ENCODE peak calls at places on chromosome 18, in five cellular contexts. One of them, this sample, is unnamed.

GRCh38 chr18:58230438-58231179 is 186.6 kb downstream of the NEDD4L start:
- DNase-seq in RCC 7860: peak; percentile 79
- DNase-seq in DMS 273 treated with DMSO at 0.1 percent for 48 hours: no peak
- DNase-seq in activated CD4-positive, alpha-beta T cell treated with anti-CD3 and anti-CD28 coated beads, Interleukin-2, amount 10 ng/mL, durations not matched to agents 7 days and 5 days: no peak
- DNase-seq in NAMALWA: no peak
- DNase-seq in this sample: no peak

GRCh38 chr18:3715223-3716080 is 265.5 kb downstream of the TGIF1 start:
- DNase-seq in RCC 7860: no peak
- DNase-seq in DMS 273 treated with DMSO at 0.1 percent for 48 hours: no peak
- DNase-seq in activated CD4-positive, alpha-beta T cell treated with anti-CD3 and anti-CD28 coated beads, Interleukin-2, amount 10 ng/mL, durations not matched to agents 7 days and 5 days: no peak
- DNase-seq in NAMALWA: peak; percentile 10
- DNase-seq in this sample: no peak

GRCh38 chr18:39835303-39836030 is 2119.6 kb upstream of the PIK3C3 start:
- DNase-seq in RCC 7860: no peak
- DNase-seq in DMS 273 treated with DMSO at 0.1 percent for 48 hours: no peak
- DNase-seq in activated CD4-positive, alpha-beta T cell treated with anti-CD3 and anti-CD28 coated beads, Interleukin-2, amount 10 ng/mL, durations not matched to agents 7 days and 5 days: no peak
- DNase-seq in NAMALWA: no peak
- DNase-seq in this sample: no peak

GRCh38 chr18:21444465-21445023 is 156.0 kb downstream of the ESCO1 start:
- DNase-seq in RCC 7860: peak; percentile 49
- DNase-seq in DMS 273 treated with DMSO at 0.1 percent for 48 hours: peak; percentile 7
- DNase-seq in activated CD4-positive, alpha-beta T cell treated with anti-CD3 and anti-CD28 coated beads, Interleukin-2, amount 10 ng/mL, durations not matched to agents 7 days and 5 days: peak; percentile 12
- DNase-seq in NAMALWA: peak; percentile 63
- DNase-seq in this sample: no peak

GRCh38 chr18:68148862-68149261 is 566.0 kb downstream of the TMX3 start:
- DNase-seq in RCC 7860: no peak
- DNase-seq in DMS 273 treated with DMSO at 0.1 percent for 48 hours: no peak
- DNase-seq in activated CD4-positive, alpha-beta T cell treated with anti-CD3 and anti-CD28 coated beads, Interleukin-2, amount 10 ng/mL, durations not matched to agents 7 days and 5 days: no peak
- DNase-seq in NAMALWA: no peak
- DNase-seq in this sample: no peak

GRCh38 chr18:26813043-26813442 is 52.5 kb downstream of the AQP4 start:
- DNase-seq in RCC 7860: no peak
- DNase-seq in DMS 273 treated with DMSO at 0.1 percent for 48 hours: no peak
- DNase-seq in activated CD4-positive, alpha-beta T cell treated with anti-CD3 and anti-CD28 coated beads, Interleukin-2, amount 10 ng/mL, durations not matched to agents 7 days and 5 days: no peak
- DNase-seq in NAMALWA: peak; percentile 57
- DNase-seq in this sample: no peak

GRCh38 chr18:27136208-27136535 is 48.9 kb downstream of the CHST9 start:
- DNase-seq in RCC 7860: peak; percentile 91
- DNase-seq in DMS 273 treated with DMSO at 0.1 percent for 48 hours: no peak
- DNase-seq in activated CD4-positive, alpha-beta T cell treated with anti-CD3 and anti-CD28 coated beads, Interleukin-2, amount 10 ng/mL, durations not matched to agents 7 days and 5 days: no peak
- DNase-seq in NAMALWA: no peak
- DNase-seq in this sample: no peak

GRCh38 chr18:709771-710170 is 2.7 kb downstream of the ENOSF1 start:
- DNase-seq in RCC 7860: no peak
- DNase-seq in DMS 273 treated with DMSO at 0.1 percent for 48 hours: no peak
- DNase-seq in activated CD4-positive, alpha-beta T cell treated with anti-CD3 and anti-CD28 coated beads, Interleukin-2, amount 10 ng/mL, durations not matched to agents 7 days and 5 days: no peak
- DNase-seq in NAMALWA: no peak
- DNase-seq in this sample: no peak

GRCh38 chr18:31679806-31680793 is 4.3 kb downstream of the B4GALT6 start:
- DNase-seq in RCC 7860: no peak
- DNase-seq in DMS 273 treated with DMSO at 0.1 percent for 48 hours: no peak
- DNase-seq in activated CD4-positive, alpha-beta T cell treated with anti-CD3 and anti-CD28 coated beads, Interleukin-2, amount 10 ng/mL, durations not matched to agents 7 days and 5 days: no peak
- DNase-seq in NAMALWA: no peak
- DNase-seq in this sample: no peak

GRCh38 chr18:26480897-26481795 is 67.2 kb downstream of the KCTD1 start:
- DNase-seq in RCC 7860: peak; percentile 96
- DNase-seq in DMS 273 treated with DMSO at 0.1 percent for 48 hours: no peak
- DNase-seq in activated CD4-positive, alpha-beta T cell treated with anti-CD3 and anti-CD28 coated beads, Interleukin-2, amount 10 ng/mL, durations not matched to agents 7 days and 5 days: no peak
- DNase-seq in NAMALWA: peak; percentile 30
- DNase-seq in this sample: no peak

GRCh38 chr18:67935638-67936037 is 419.1 kb upstream of the DSEL start:
- DNase-seq in RCC 7860: no peak
- DNase-seq in DMS 273 treated with DMSO at 0.1 percent for 48 hours: no peak
- DNase-seq in activated CD4-positive, alpha-beta T cell treated with anti-CD3 and anti-CD28 coated beads, Interleukin-2, amount 10 ng/mL, durations not matched to agents 7 days and 5 days: no peak
- DNase-seq in NAMALWA: no peak
- DNase-seq in this sample: no peak

GRCh38 chr18:23071285-23071684 is 64.0 kb upstream of the CABLES1 start:
- DNase-seq in RCC 7860: peak; percentile 21
- DNase-seq in DMS 273 treated with DMSO at 0.1 percent for 48 hours: no peak
- DNase-seq in activated CD4-positive, alpha-beta T cell treated with anti-CD3 and anti-CD28 coated beads, Interleukin-2, amount 10 ng/mL, durations not matched to agents 7 days and 5 days: peak; percentile 94
- DNase-seq in NAMALWA: peak; percentile 73
- DNase-seq in this sample: peak; percentile 61

GRCh38 chr18:57918601-57919000 is 115.5 kb upstream of the ATP8B1 start:
- DNase-seq in RCC 7860: no peak
- DNase-seq in DMS 273 treated with DMSO at 0.1 percent for 48 hours: no peak
- DNase-seq in activated CD4-positive, alpha-beta T cell treated with anti-CD3 and anti-CD28 coated beads, Interleukin-2, amount 10 ng/mL, durations not matched to agents 7 days and 5 days: no peak
- DNase-seq in NAMALWA: no peak
- DNase-seq in this sample: no peak

GRCh38 chr18:75087119-75088020 is 121.6 kb downstream of the PTGR3 start:
- DNase-seq in RCC 7860: no peak
- DNase-seq in DMS 273 treated with DMSO at 0.1 percent for 48 hours: no peak
- DNase-seq in activated CD4-positive, alpha-beta T cell treated with anti-CD3 and anti-CD28 coated beads, Interleukin-2, amount 10 ng/mL, durations not matched to agents 7 days and 5 days: no peak
- DNase-seq in NAMALWA: no peak
- DNase-seq in this sample: no peak

GRCh38 chr18:47932603-47933002 is 2.1 kb upstream of the SMAD2 start:
- DNase-seq in RCC 7860: no peak
- DNase-seq in DMS 273 treated with DMSO at 0.1 percent for 48 hours: no peak
- DNase-seq in activated CD4-positive, alpha-beta T cell treated with anti-CD3 and anti-CD28 coated beads, Interleukin-2, amount 10 ng/mL, durations not matched to agents 7 days and 5 days: no peak
- DNase-seq in NAMALWA: no peak
- DNase-seq in this sample: no peak

GRCh38 chr18:79068299-79068945 is 772 bp upstream of the ATP9B start:
- DNase-seq in RCC 7860: no peak
- DNase-seq in DMS 273 treated with DMSO at 0.1 percent for 48 hours: no peak
- DNase-seq in activated CD4-positive, alpha-beta T cell treated with anti-CD3 and anti-CD28 coated beads, Interleukin-2, amount 10 ng/mL, durations not matched to agents 7 days and 5 days: peak; percentile 52
- DNase-seq in NAMALWA: no peak
- DNase-seq in this sample: no peak

GRCh38 chr18:74873629-74874028 is 276.0 kb downstream of the ZNF407 start:
- DNase-seq in RCC 7860: no peak
- DNase-seq in DMS 273 treated with DMSO at 0.1 percent for 48 hours: no peak
- DNase-seq in activated CD4-positive, alpha-beta T cell treated with anti-CD3 and anti-CD28 coated beads, Interleukin-2, amount 10 ng/mL, durations not matched to agents 7 days and 5 days: no peak
- DNase-seq in NAMALWA: no peak
- DNase-seq in this sample: no peak

GRCh38 chr18:45801396-45802004 is 24.0 kb upstream of the SIGLEC15 start:
- DNase-seq in RCC 7860: no peak
- DNase-seq in DMS 273 treated with DMSO at 0.1 percent for 48 hours: no peak
- DNase-seq in activated CD4-positive, alpha-beta T cell treated with anti-CD3 and anti-CD28 coated beads, Interleukin-2, amount 10 ng/mL, durations not matched to agents 7 days and 5 days: no peak
- DNase-seq in NAMALWA: no peak
- DNase-seq in this sample: no peak

This sample was measured in sciatic nerve.